ENCODE peak calls at places on chromosomes 11 and 22, in six cellular contexts. H, P, O, S, B and K are unnamed samples.

GRCh38 chr11:111629499-111629898 is 27.2 kb downstream of the SIK2 start:
- DNase-seq in H (no peak), P (peak), O (no peak), B (no peak), S (no peak), K (no peak)

GRCh38 chr22:44136112-44136511 is 44.6 kb upstream of the PARVG start:
- DNase-seq in H (no peak), O (peak), S (no peak), B (no peak), P (no peak), K (no peak)

GRCh38 chr11:121615506-121615905 is 162.7 kb upstream of the SORL1-AS1 start:
- DNase-seq in S (no peak), H (no peak), O (no peak), P (peak), B (no peak), K (peak)

GRCh38 chr11:80613630-80614029 is 1172.8 kb upstream of the TENM4 start:
- DNase-seq in P (no peak), B (no peak), H (no peak), S (no peak), O (no peak), K (no peak)

GRCh38 chr11:12070446-12071267 is 39.7 kb upstream of the MICAL2 start:
- DNase-seq in B (no peak), P (no peak), H (no peak), O (no peak), S (no peak), K (no peak)

GRCh38 chr11:31806944-31807790 is 4.0 kb downstream of the PAX6 start:
- DNase-seq in P (no peak), H (no peak), B (no peak), O (no peak), S (peak), K (no peak)

GRCh38 chr22:24068377-24068680 is 57.2 kb downstream of the CABIN1 start:
- DNase-seq in O (no peak), P (no peak), B (peak), S (no peak), H (no peak), K (no peak)

GRCh38 chr11:44157019-44157418 is 61.5 kb downstream of the EXT2 start:
- DNase-seq in O (no peak), P (no peak), S (no peak), B (no peak), H (no peak), K (no peak)

GRCh38 chr11:6926208-6927029 is at the start of gene ZNF215:
- DNase-seq in P (peak), H (peak), B (peak), O (peak), S (peak), K (peak)

GRCh38 chr11:6672006-6672405 is 11.1 kb downstream of the MRPL17 start:
- DNase-seq in S (no peak), P (no peak), H (no peak), B (no peak), O (no peak), K (no peak)

GRCh38 chr22:49956418-49956770 is 4.2 kb upstream of the PIM3 start:
- DNase-seq in H (no peak), S (no peak), O (peak), P (no peak), B (no peak), K (no peak)

GRCh38 chr11:111229604-111230003 is 15.9 kb upstream of the POU2AF2 start:
- DNase-seq in H (no peak), O (no peak), S (no peak), B (no peak), P (peak), K (no peak)

GRCh38 chr11:65501005-65501529 is 2.2 kb downstream of the MALAT1 start:
- DNase-seq in H (no peak), B (peak), S (peak), O (no peak), P (no peak), K (no peak)

GRCh38 chr11:64298966-64299846 is 952 bp upstream of the CATSPERZ start:
- DNase-seq in P (peak), H (no peak), S (peak), B (no peak), O (peak), K (no peak)

GRCh38 chr11:69744435-69744834 is 30.7 kb downstream of the FGF4 start:
- DNase-seq in B (no peak), O (no peak), S (peak), H (peak), P (peak), K (peak)

GRCh38 chr11:12860827-12861226 is 148.3 kb upstream of the RASSF10 start:
- DNase-seq in H (no peak), S (no peak), P (peak), B (no peak), O (no peak), K (no peak)